ENCODE peak calls at places on chromosome 2, in six cellular contexts. R, C, F, E, N and V are unnamed samples.

GRCh38 chr2:86274918-86275275 is 62.5 kb downstream of the REEP1 start:
- DNase-seq in R (peak; percentile 3), C (no peak), F (peak; percentile 42), E (no peak), N (peak; percentile 72), V (no peak)

GRCh38 chr2:237980087-237980486 is 13.3 kb downstream of the UBE2F start:
- DNase-seq in R (no peak), C (no peak), F (no peak), E (no peak), N (no peak), V (no peak)

GRCh38 chr2:27009716-27010115 is 23.0 kb upstream of the TMEM214 start:
- DNase-seq in R (no peak), C (no peak), F (no peak), E (no peak), N (no peak), V (no peak)

GRCh38 chr2:127642706-127643697 is 3.0 kb upstream of the GPR17 start:
- DNase-seq in R (no peak), C (no peak), F (no peak), E (no peak), N (peak; percentile 13), V (no peak)

GRCh38 chr2:169038338-169038757 is 7.2 kb upstream of the ABCB11 start:
- DNase-seq in R (peak; percentile 69), C (peak; percentile 47), F (peak; percentile 51), E (no peak), N (no peak), V (peak; percentile 5)

GRCh38 chr2:28160986-28161425 is 231.7 kb upstream of the FOSL2 start:
- DNase-seq in R (peak; percentile 96), C (peak; percentile 77), F (peak; percentile 95), E (no peak), N (no peak), V (peak; percentile 73)

GRCh38 chr2:26757873-26758789 is 6.0 kb upstream of the SLC35F6 start:
- DNase-seq in R (peak; percentile 99), C (peak; percentile 98), F (peak; percentile 99), E (no peak), N (no peak), V (peak; percentile 87)

GRCh38 chr2:190408538-190409271 is 550 bp downstream of the MFSD6 start:
- DNase-seq in R (peak; percentile 10), C (peak; percentile 53), F (no peak), E (peak; percentile 78), N (peak; percentile 61), V (peak; percentile 71)

GRCh38 chr2:54429811-54430600 is 26.1 kb upstream of the SPTBN1 start:
- DNase-seq in R (no peak), C (peak; percentile 14), F (no peak), E (no peak), N (no peak), V (no peak)

GRCh38 chr2:80303825-80304521 is 579 bp downstream of the LRRTM1 start:
- DNase-seq in R (no peak), C (no peak), F (no peak), E (no peak), N (no peak), V (peak; percentile 8)

GRCh38 chr2:122138561-122138960 is 383.1 kb downstream of the TSN start:
- DNase-seq in R (no peak), C (no peak), F (no peak), E (no peak), N (no peak), V (no peak)

GRCh38 chr2:112065966-112066365 is 10.9 kb downstream of the TMEM87B start:
- DNase-seq in R (peak; percentile 86), C (no peak), F (peak; percentile 67), E (no peak), N (no peak), V (peak; percentile 83)

GRCh38 chr2:89763254-89763580 is 1071.7 kb downstream of the RPIA start:
- DNase-seq in R (no peak), C (peak; percentile 7), F (no peak), E (no peak), N (peak; percentile 20), V (no peak)

GRCh38 chr2:9655441-9656269 is 24.9 kb upstream of the YWHAQ start:
- DNase-seq in R (peak; percentile 91), C (peak; percentile 73), F (peak; percentile 84), E (no peak), N (no peak), V (peak; percentile 67)

GRCh38 chr2:170277943-170278342 is 100.0 kb downstream of the MYO3B start:
- DNase-seq in R (no peak), C (no peak), F (no peak), E (no peak), N (no peak), V (no peak)

GRCh38 chr2:170284205-170284604 is 106.3 kb downstream of the MYO3B start:
- DNase-seq in R (no peak), C (no peak), F (no peak), E (no peak), N (no peak), V (no peak)

GRCh38 chr2:170276926-170277571 is 99.1 kb downstream of the MYO3B start:
- DNase-seq in R (no peak), C (no peak), F (no peak), E (no peak), N (no peak), V (no peak)

GRCh38 chr2:170282851-170283250 is 104.9 kb downstream of the MYO3B start:
- DNase-seq in R (no peak), C (no peak), F (no peak), E (no peak), N (no peak), V (no peak)
- H3K9me3 ChIP-seq in R (no peaks in the 10 kb centered on the region), C (no peaks in the 10 kb centered on the region), F (no peaks in the 10 kb centered on the region), E (no peaks in the 10 kb centered on the region), N (peaks cover 6% of the 10 kb centered on the region), V (no peaks in the 10 kb centered on the region)

DNA sequence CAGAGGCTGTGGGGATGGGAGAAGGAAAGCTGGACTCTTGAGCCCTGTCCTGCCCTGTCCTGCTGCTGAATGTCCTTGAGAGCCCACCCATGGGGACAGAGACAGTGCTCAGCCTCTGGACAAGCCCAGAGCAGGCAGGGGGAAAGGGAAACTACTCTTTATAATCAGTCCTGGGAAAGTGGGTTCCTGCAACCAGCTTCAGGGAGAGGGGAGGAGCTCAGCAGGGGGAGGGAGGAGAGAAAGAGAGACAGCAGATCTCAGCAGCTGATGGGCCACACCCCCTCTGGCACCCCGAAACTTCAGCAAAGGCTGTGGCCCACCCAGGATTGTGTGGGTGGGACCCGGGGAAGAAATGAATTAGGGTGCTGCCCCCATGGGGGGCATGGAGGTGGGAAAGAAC is 11.6 kb downstream of the ECEL1 start:
- DNase-seq in R (no peak), C (no peak), F (no peak), E (no peak), N (no peak), V (no peak)
- H3K4me1 ChIP-seq in R (no peaks in the 10 kb centered on the region), C (no peaks in the 10 kb centered on the region), F (no peaks in the 10 kb centered on the region), E (no peaks in the 10 kb centered on the region), N (no peaks in the 10 kb centered on the region), V (no peaks in the 10 kb centered on the region)

GRCh38 chr2:47272905-47273758 is 118.0 kb upstream of the STPG4 start:
- DNase-seq in R (no peak), C (no peak), F (no peak), E (no peak), N (no peak), V (no peak)
- H3K4me3 ChIP-seq in R (no peak overlapping the region), C (peak overlapping the region; percentile 41), F (no peak overlapping the region), E (no peak overlapping the region), N (no peak overlapping the region), V (peak overlapping the region; percentile 25)

DNA sequence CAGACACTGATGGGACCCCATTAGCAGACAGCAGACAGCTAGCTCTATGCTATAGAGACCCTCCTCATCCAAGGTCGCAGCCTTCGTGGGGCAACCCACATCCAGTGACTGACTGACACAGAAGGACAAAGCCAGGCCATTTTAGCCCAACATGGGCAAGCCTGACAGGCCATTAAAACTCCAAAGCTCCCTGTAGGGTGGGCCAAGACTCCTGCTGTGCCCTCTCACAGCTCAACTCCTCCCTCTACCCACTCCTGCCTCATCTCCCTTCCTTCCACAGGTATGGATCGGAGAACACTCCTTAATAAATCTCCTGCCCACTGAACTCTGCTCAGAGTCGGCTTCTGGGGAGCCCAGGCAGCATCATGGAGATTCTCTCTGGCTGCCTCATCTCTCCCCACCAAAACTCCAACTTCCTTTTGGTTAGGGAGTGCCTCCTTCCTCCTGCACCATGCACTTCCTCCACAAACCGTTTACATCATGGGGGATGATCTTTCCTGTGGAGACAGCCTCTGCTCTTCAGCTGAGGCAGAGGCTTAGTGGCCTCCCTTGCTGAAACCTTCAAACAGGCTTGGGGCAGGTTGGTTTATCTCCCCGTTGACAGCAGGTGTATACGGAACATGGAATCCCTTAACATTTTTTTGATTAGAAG is 86.5 kb downstream of the ACTR3 start:
- DNase-seq in R (no peak), C (no peak), F (no peak), E (no peak), N (no peak), V (no peak)
- H3K9me3 ChIP-seq in R (no peaks in the 10 kb centered on the region), C (peaks cover 13% of the 10 kb centered on the region), F (no peaks in the 10 kb centered on the region), E (no peaks in the 10 kb centered on the region), N (peaks cover 9% of the 10 kb centered on the region), V (no peaks in the 10 kb centered on the region)

DNA sequence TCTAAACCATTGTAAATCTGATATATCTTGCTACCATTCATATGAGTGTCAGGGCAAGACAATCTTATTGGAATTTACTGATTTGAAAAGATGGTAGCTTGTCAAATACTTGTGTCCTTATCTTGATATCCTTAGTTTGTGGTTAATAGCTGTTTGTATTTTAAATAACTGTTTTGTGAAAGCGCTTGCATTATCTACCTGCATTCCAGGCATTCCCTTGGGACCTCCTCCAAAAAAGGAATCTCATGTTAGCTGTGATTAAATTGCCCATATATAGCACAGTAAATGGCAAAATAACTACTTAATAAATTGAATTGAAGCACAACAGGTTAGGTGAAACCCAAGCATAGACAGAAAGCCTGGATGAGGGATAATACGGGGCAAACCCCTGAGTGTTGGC is 13.9 kb downstream of the CNTNAP5 start:
- DNase-seq in R (no peak), C (no peak), F (no peak), E (no peak), N (no peak), V (no peak)
- H3K4me1 ChIP-seq in R (no peaks in the 10 kb centered on the region), C (no peaks in the 10 kb centered on the region), F (no peaks in the 10 kb centered on the region), E (no peaks in the 10 kb centered on the region), N (no peaks in the 10 kb centered on the region), V (no peaks in the 10 kb centered on the region)

GRCh38 chr2:239711911-239712570 is 311.2 kb upstream of the HDAC4 start:
- DNase-seq in R (no peak), C (no peak), F (no peak), E (no peak), N (no peak), V (no peak)
- H3K4me3 ChIP-seq in R (no peak overlapping the region), C (no peak overlapping the region), F (no peak overlapping the region), E (no peak overlapping the region), N (no peak overlapping the region), V (no peak overlapping the region)

DNA sequence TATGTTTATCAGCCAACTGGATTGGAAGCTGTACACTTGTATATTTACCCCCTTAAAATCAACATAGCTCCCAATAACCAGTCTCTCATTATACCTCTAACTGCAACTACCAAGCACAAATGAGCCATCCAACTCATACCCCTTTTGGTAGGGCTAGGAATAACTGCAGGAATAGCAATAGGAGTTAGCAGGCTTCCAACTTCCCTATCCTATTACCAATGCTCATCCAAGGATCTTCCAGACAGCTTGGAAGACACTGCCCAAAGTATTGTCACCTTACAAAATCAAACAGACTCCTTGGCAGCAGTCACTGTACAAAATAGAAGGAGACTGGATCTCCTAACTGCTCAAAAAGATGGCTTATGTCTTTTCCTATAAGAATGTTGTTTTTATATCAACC is 61.6 kb downstream of the SLC25A12 start:
- DNase-seq in R (no peak), C (no peak), F (no peak), E (no peak), N (no peak), V (no peak)
- H3K9me3 ChIP-seq in R (peaks cover 16% of the 10 kb centered on the region), C (peaks cover 20% of the 10 kb centered on the region), F (no peaks in the 10 kb centered on the region), E (no peaks in the 10 kb centered on the region), N (no peaks in the 10 kb centered on the region), V (peaks cover 9% of the 10 kb centered on the region)